ENCODE peak calls at places on chromosomes 3 and 15, in ten cellular contexts. F is vagina, K is transverse colon, O is uterus, Y is heart left ventricle, X is IMR-90, U is prostate gland, I is endothelial cell of umbilical vein, W is testis, V is sigmoid colon. B is an unnamed sample.
A peak's percentile ranks its signal among the peaks of the same experiment; 100 is the strongest.

GRCh38 chr3:179227349-179227748 is 23.6 kb downstream of the KCNMB3 start:
- DNase-seq in F (no peak), K (no peak), O (no peak), Y (no peak), X (peak; percentile 24), U (no peak), I (no peak), W (no peak), V (no peak), B (no peak)

GRCh38 chr3:196941846-196942225 is 492 bp downstream of the NCBP2 start:
- DNase-seq in F (no peak), K (peak; percentile 60), O (no peak), Y (peak; percentile 55), X (peak; percentile 51), U (no peak), I (no peak), W (peak; percentile 63), V (no peak), B (peak; percentile 43)

GRCh38 chr15:80518522-80518921 is 114.3 kb downstream of the ARNT2 start:
- DNase-seq in F (no peak), K (no peak), O (no peak), Y (no peak), X (no peak), U (no peak), I (no peak), W (peak; percentile 50), V (no peak), B (no peak)

GRCh38 chr3:120111898-120112297 is 17.7 kb upstream of the GSK3B start:
- DNase-seq in F (no peak), K (no peak), O (no peak), Y (no peak), X (no peak), U (peak; percentile 45), I (no peak), W (no peak), V (no peak), B (no peak)

GRCh38 chr3:158700559-158700958 is 28.1 kb upstream of the LXN start:
- DNase-seq in F (no peak), K (no peak), O (no peak), Y (no peak), X (no peak), U (no peak), I (peak; percentile 91), W (no peak), V (no peak), B (no peak)

GRCh38 chr3:156749244-156749643 is 74.9 kb downstream of the TIPARP start:
- DNase-seq in F (no peak), K (no peak), O (no peak), Y (no peak), X (peak; percentile 64), U (no peak), I (no peak), W (no peak), V (no peak), B (no peak)

GRCh38 chr3:111967651-111968274 is 11.1 kb upstream of the ABHD10 start:
- DNase-seq in F (no peak), K (peak; percentile 85), O (peak; percentile 86), Y (peak; percentile 89), X (peak; percentile 83), U (peak; percentile 82), I (peak; percentile 84), W (peak; percentile 94), V (peak; percentile 92), B (peak; percentile 88)

GRCh38 chr3:94185753-94186152 is 122.9 kb downstream of the NSUN3 start:
- DNase-seq in F (no peak), K (no peak), O (no peak), Y (no peak), X (no peak), U (no peak), I (no peak), W (no peak), V (no peak), B (no peak)

GRCh38 chr3:111159391-111159790 is 87.8 kb downstream of the NECTIN3 start:
- DNase-seq in F (no peak), K (no peak), O (no peak), Y (no peak), X (peak; percentile 28), U (no peak), I (no peak), W (no peak), V (no peak), B (no peak)

GRCh38 chr3:148203263-148204010 is 494.3 kb upstream of the AGTR1 start:
- DNase-seq in F (no peak), K (no peak), O (no peak), Y (no peak), X (peak; percentile 5), U (no peak), I (no peak), W (no peak), V (no peak), B (no peak)

GRCh38 chr3:106825962-106826605 is 551.2 kb upstream of the CCDC54 start:
- DNase-seq in F (no peak), K (no peak), O (no peak), Y (no peak), X (peak; percentile 86), U (no peak), I (peak; percentile 41), W (no peak), V (no peak), B (no peak)

GRCh38 chr3:169278092-169278491 is 385.4 kb downstream of the MECOM start:
- DNase-seq in F (no peak), K (no peak), O (no peak), Y (no peak), X (no peak), U (no peak), I (no peak), W (no peak), V (no peak), B (no peak)

GRCh38 chr15:36313021-36313420 is 266.4 kb upstream of the CDIN1 start:
- DNase-seq in F (no peak), K (no peak), O (no peak), Y (no peak), X (peak; percentile 61), U (no peak), I (no peak), W (no peak), V (no peak), B (no peak)

GRCh38 chr3:184711366-184712247 is at the start of gene MAGEF1:
- DNase-seq in F (peak; percentile 87), K (peak; percentile 85), O (peak; percentile 84), Y (peak; percentile 92), X (peak; percentile 81), U (peak; percentile 65), I (peak; percentile 57), W (peak; percentile 85), V (peak; percentile 88), B (peak; percentile 89)
- TF ChIP-seq POLR2A in F (peak; percentile 49), K (peak; percentile 71), O (peak; percentile 83), Y (peak; percentile 86), X (peak; percentile 56), U (peak; percentile 70), I (peak; percentile 28), W (no peak), V (peak; percentile 36), B (peak; percentile 37)

GRCh38 chr3:9395570-9396300 is 1.7 kb upstream of the SETD5 start:
- DNase-seq in F (no peak), K (no peak), O (no peak), Y (no peak), X (no peak), U (peak; percentile 17), I (no peak), W (no peak), V (no peak), B (no peak)
- H3K4me1 ChIP-seq in F (peaks cover 67% of the 10 kb centered on the region), K (peaks cover 60% of the 10 kb centered on the region), O (peaks cover 12% of the 10 kb centered on the region), Y (peaks cover 74% of the 10 kb centered on the region), X (peaks cover 3% of the 10 kb centered on the region), U (peaks cover 8% of the 10 kb centered on the region), I (peaks cover 44% of the 10 kb centered on the region), W (peaks cover 26% of the 10 kb centered on the region), V (peaks cover 72% of the 10 kb centered on the region), B (peaks cover 32% of the 10 kb centered on the region)

DNA sequence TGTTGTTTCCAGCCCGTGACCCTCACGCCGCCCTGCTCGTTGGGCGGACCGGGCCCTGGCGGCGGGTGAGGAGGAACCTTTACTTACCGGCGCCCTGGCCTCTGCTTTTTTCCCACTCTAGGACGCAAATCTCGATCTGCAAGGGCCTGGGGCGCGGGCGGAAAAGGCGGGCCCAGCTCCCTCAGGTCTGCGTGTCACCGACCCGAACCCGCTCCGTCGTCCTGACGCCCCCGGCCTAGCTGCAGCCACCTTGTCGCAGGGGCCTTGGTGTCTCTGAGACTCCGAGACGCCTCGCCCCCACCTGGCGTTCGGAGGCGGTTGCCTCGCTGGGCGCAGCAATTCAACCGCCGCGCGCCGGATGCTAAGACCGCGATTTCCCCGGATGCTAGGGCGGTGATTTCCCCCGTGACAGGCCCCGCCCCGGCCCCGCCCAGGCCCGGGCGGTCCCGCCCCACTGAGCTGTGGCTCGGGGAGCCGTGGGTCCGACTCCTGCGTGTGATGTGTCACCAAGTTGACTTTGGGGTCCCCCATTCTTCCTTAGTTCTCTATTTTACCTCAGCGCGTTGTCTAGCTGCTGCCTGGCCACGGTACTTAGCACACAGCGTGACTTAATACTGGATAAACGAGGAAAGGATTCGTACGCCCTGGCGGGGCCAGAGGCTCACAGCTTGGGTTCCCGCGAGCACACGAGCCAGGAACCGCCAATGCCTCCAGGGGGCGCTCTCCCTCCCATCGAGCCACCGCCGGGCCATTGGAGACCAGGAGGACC is at the start of gene RPL39L:
- DNase-seq in F (no peak), K (peak; percentile 87), O (peak; percentile 71), Y (peak; percentile 83), X (peak; percentile 76), U (peak; percentile 68), I (peak; percentile 87), W (peak; percentile 90), V (peak; percentile 87), B (peak; percentile 70)
- TF ChIP-seq POLR2A in F (peak; percentile 19), K (peak; percentile 32), O (peak; percentile 27), Y (peak; percentile 42), X (peak; percentile 18), U (peak; percentile 38), I (peak; percentile 83), W (no peak), V (peak; percentile 16), B (no peak)

GRCh38 chr3:41668366-41668765 is 293.5 kb downstream of the ULK4 start:
- DNase-seq in F (no peak), K (no peak), O (no peak), Y (no peak), X (no peak), U (no peak), I (no peak), W (no peak), V (no peak), B (no peak)
- H3K4me1 ChIP-seq in F (no peaks in the 10 kb centered on the region), K (no peaks in the 10 kb centered on the region), O (no peaks in the 10 kb centered on the region), Y (no peaks in the 10 kb centered on the region), X (peaks cover 2% of the 10 kb centered on the region), U (no peaks in the 10 kb centered on the region), I (peaks cover 2% of the 10 kb centered on the region), W (no peaks in the 10 kb centered on the region), V (no peaks in the 10 kb centered on the region), B (no peaks in the 10 kb centered on the region)

B was measured in thyroid gland.